ENCODE peak calls at places on chromosomes 6 and 20, in nine cellular contexts. One of them, this sample, is unnamed.

GRCh38 chr6:53090576-53090975 is 25.4 kb downstream of the FBXO9 start:
- DNase-seq in activated T-helper 9 cell treated with anti-CD3 and anti-CD28 coated beads, Interleukin-2, amount 50 U/mL, for 16 hours: no peak
- DNase-seq in iris pigment epithelial cell: peak
- DNase-seq in HT1080: peak
- DNase-seq in left ventricle myocardium inferior: no peak
- DNase-seq in fibroblast of the aortic adventitia: peak
- DNase-seq in GOT3: peak
- DNase-seq in EL: peak
- DNase-seq in heart right ventricle: no peak
- DNase-seq in this sample: no peak

GRCh38 chr20:33322456-33322855 is 39.4 kb downstream of the BPIFB1 start:
- DNase-seq in activated T-helper 9 cell treated with anti-CD3 and anti-CD28 coated beads, Interleukin-2, amount 50 U/mL, for 16 hours: no peak
- DNase-seq in iris pigment epithelial cell: no peak
- DNase-seq in HT1080: no peak
- DNase-seq in left ventricle myocardium inferior: no peak
- DNase-seq in fibroblast of the aortic adventitia: no peak
- DNase-seq in GOT3: no peak
- DNase-seq in EL: no peak
- DNase-seq in heart right ventricle: no peak
- DNase-seq in this sample: no peak

GRCh38 chr6:110495949-110496348 is 19.5 kb upstream of the SLC22A16 start:
- DNase-seq in activated T-helper 9 cell treated with anti-CD3 and anti-CD28 coated beads, Interleukin-2, amount 50 U/mL, for 16 hours: no peak
- DNase-seq in iris pigment epithelial cell: no peak
- DNase-seq in HT1080: no peak
- DNase-seq in left ventricle myocardium inferior: no peak
- DNase-seq in fibroblast of the aortic adventitia: no peak
- DNase-seq in GOT3: no peak
- DNase-seq in EL: no peak
- DNase-seq in heart right ventricle: no peak
- DNase-seq in this sample: no peak

GRCh38 chr20:32792316-32792715 is 27.4 kb upstream of the MAPRE1 start:
- DNase-seq in activated T-helper 9 cell treated with anti-CD3 and anti-CD28 coated beads, Interleukin-2, amount 50 U/mL, for 16 hours: peak
- DNase-seq in iris pigment epithelial cell: peak
- DNase-seq in HT1080: peak
- DNase-seq in left ventricle myocardium inferior: no peak
- DNase-seq in fibroblast of the aortic adventitia: no peak
- DNase-seq in GOT3: no peak
- DNase-seq in EL: peak
- DNase-seq in heart right ventricle: no peak
- DNase-seq in this sample: peak

GRCh38 chr20:6142348-6142993 is 19.6 kb upstream of the FERMT1 start:
- DNase-seq in activated T-helper 9 cell treated with anti-CD3 and anti-CD28 coated beads, Interleukin-2, amount 50 U/mL, for 16 hours: peak
- DNase-seq in iris pigment epithelial cell: peak
- DNase-seq in HT1080: peak
- DNase-seq in left ventricle myocardium inferior: no peak
- DNase-seq in fibroblast of the aortic adventitia: peak
- DNase-seq in GOT3: no peak
- DNase-seq in EL: peak
- DNase-seq in heart right ventricle: peak
- DNase-seq in this sample: peak

GRCh38 chr6:88730602-88731001 is 232.8 kb downstream of the RNGTT start:
- DNase-seq in activated T-helper 9 cell treated with anti-CD3 and anti-CD28 coated beads, Interleukin-2, amount 50 U/mL, for 16 hours: no peak
- DNase-seq in iris pigment epithelial cell: peak
- DNase-seq in HT1080: peak
- DNase-seq in left ventricle myocardium inferior: no peak
- DNase-seq in fibroblast of the aortic adventitia: peak
- DNase-seq in GOT3: no peak
- DNase-seq in EL: peak
- DNase-seq in heart right ventricle: no peak
- DNase-seq in this sample: no peak

GRCh38 chr6:2990179-2990931 is 9.3 kb upstream of the NQO2 start:
- DNase-seq in activated T-helper 9 cell treated with anti-CD3 and anti-CD28 coated beads, Interleukin-2, amount 50 U/mL, for 16 hours: no peak
- DNase-seq in iris pigment epithelial cell: peak
- DNase-seq in HT1080: no peak
- DNase-seq in left ventricle myocardium inferior: no peak
- DNase-seq in fibroblast of the aortic adventitia: peak
- DNase-seq in GOT3: no peak
- DNase-seq in EL: peak
- DNase-seq in heart right ventricle: peak
- DNase-seq in this sample: no peak

GRCh38 chr20:34579191-34579661 is 20.7 kb downstream of the MAP1LC3A start:
- DNase-seq in activated T-helper 9 cell treated with anti-CD3 and anti-CD28 coated beads, Interleukin-2, amount 50 U/mL, for 16 hours: no peak
- DNase-seq in iris pigment epithelial cell: peak
- DNase-seq in HT1080: peak
- DNase-seq in left ventricle myocardium inferior: peak
- DNase-seq in fibroblast of the aortic adventitia: peak
- DNase-seq in GOT3: no peak
- DNase-seq in EL: peak
- DNase-seq in heart right ventricle: peak
- DNase-seq in this sample: no peak

GRCh38 chr20:20255104-20255503 is 112.8 kb upstream of the INSM1 start:
- DNase-seq in activated T-helper 9 cell treated with anti-CD3 and anti-CD28 coated beads, Interleukin-2, amount 50 U/mL, for 16 hours: no peak
- DNase-seq in iris pigment epithelial cell: no peak
- DNase-seq in HT1080: no peak
- DNase-seq in left ventricle myocardium inferior: no peak
- DNase-seq in fibroblast of the aortic adventitia: no peak
- DNase-seq in GOT3: no peak
- DNase-seq in EL: no peak
- DNase-seq in heart right ventricle: no peak
- DNase-seq in this sample: no peak

GRCh38 chr6:16729183-16729696 is 32.0 kb downstream of the ATXN1 start:
- DNase-seq in activated T-helper 9 cell treated with anti-CD3 and anti-CD28 coated beads, Interleukin-2, amount 50 U/mL, for 16 hours: no peak
- DNase-seq in iris pigment epithelial cell: peak
- DNase-seq in HT1080: peak
- DNase-seq in left ventricle myocardium inferior: no peak
- DNase-seq in fibroblast of the aortic adventitia: peak
- DNase-seq in GOT3: no peak
- DNase-seq in EL: peak
- DNase-seq in heart right ventricle: no peak
- DNase-seq in this sample: no peak

GRCh38 chr20:31922588-31922987 is 29.3 kb downstream of the PDRG1 start:
- DNase-seq in activated T-helper 9 cell treated with anti-CD3 and anti-CD28 coated beads, Interleukin-2, amount 50 U/mL, for 16 hours: no peak
- DNase-seq in iris pigment epithelial cell: no peak
- DNase-seq in HT1080: no peak
- DNase-seq in left ventricle myocardium inferior: no peak
- DNase-seq in fibroblast of the aortic adventitia: no peak
- DNase-seq in GOT3: no peak
- DNase-seq in EL: no peak
- DNase-seq in heart right ventricle: no peak
- DNase-seq in this sample: no peak

GRCh38 chr6:39931607-39932006 is 2.7 kb downstream of the MOCS1 start:
- DNase-seq in activated T-helper 9 cell treated with anti-CD3 and anti-CD28 coated beads, Interleukin-2, amount 50 U/mL, for 16 hours: no peak
- DNase-seq in iris pigment epithelial cell: no peak
- DNase-seq in HT1080: no peak
- DNase-seq in left ventricle myocardium inferior: no peak
- DNase-seq in fibroblast of the aortic adventitia: no peak
- DNase-seq in GOT3: no peak
- DNase-seq in EL: no peak
- DNase-seq in heart right ventricle: no peak
- DNase-seq in this sample: no peak

GRCh38 chr20:64083380-64084208 is 604 bp downstream of the LKAAEAR1 start:
- DNase-seq in activated T-helper 9 cell treated with anti-CD3 and anti-CD28 coated beads, Interleukin-2, amount 50 U/mL, for 16 hours: peak
- DNase-seq in iris pigment epithelial cell: peak
- DNase-seq in HT1080: peak
- DNase-seq in left ventricle myocardium inferior: peak
- DNase-seq in fibroblast of the aortic adventitia: peak
- DNase-seq in GOT3: no peak
- DNase-seq in EL: peak
- DNase-seq in heart right ventricle: peak
- DNase-seq in this sample: no peak

GRCh38 chr6:21887301-21888185 is 294.0 kb downstream of the SOX4 start:
- DNase-seq in activated T-helper 9 cell treated with anti-CD3 and anti-CD28 coated beads, Interleukin-2, amount 50 U/mL, for 16 hours: no peak
- DNase-seq in iris pigment epithelial cell: peak
- DNase-seq in HT1080: no peak
- DNase-seq in left ventricle myocardium inferior: peak
- DNase-seq in fibroblast of the aortic adventitia: peak
- DNase-seq in GOT3: no peak
- DNase-seq in EL: no peak
- DNase-seq in heart right ventricle: peak
- DNase-seq in this sample: no peak

GRCh38 chr6:151181701-151182367 is 57.9 kb upstream of the AKAP12 start:
- DNase-seq in activated T-helper 9 cell treated with anti-CD3 and anti-CD28 coated beads, Interleukin-2, amount 50 U/mL, for 16 hours: no peak
- DNase-seq in iris pigment epithelial cell: peak
- DNase-seq in HT1080: no peak
- DNase-seq in left ventricle myocardium inferior: no peak
- DNase-seq in fibroblast of the aortic adventitia: no peak
- DNase-seq in GOT3: no peak
- DNase-seq in EL: no peak
- DNase-seq in heart right ventricle: no peak
- DNase-seq in this sample: no peak

GRCh38 chr6:136607204-136607931 is 57.1 kb upstream of the MAP7 start:
- DNase-seq in activated T-helper 9 cell treated with anti-CD3 and anti-CD28 coated beads, Interleukin-2, amount 50 U/mL, for 16 hours: no peak
- DNase-seq in iris pigment epithelial cell: peak
- DNase-seq in HT1080: peak
- DNase-seq in left ventricle myocardium inferior: no peak
- DNase-seq in fibroblast of the aortic adventitia: peak
- DNase-seq in GOT3: no peak
- DNase-seq in EL: peak
- DNase-seq in heart right ventricle: no peak
- DNase-seq in this sample: no peak

GRCh38 chr20:62360854-62361798 is 6.0 kb downstream of the LAMA5 start:
- DNase-seq in activated T-helper 9 cell treated with anti-CD3 and anti-CD28 coated beads, Interleukin-2, amount 50 U/mL, for 16 hours: no peak
- DNase-seq in iris pigment epithelial cell: no peak
- DNase-seq in HT1080: no peak
- DNase-seq in left ventricle myocardium inferior: peak
- DNase-seq in fibroblast of the aortic adventitia: no peak
- DNase-seq in GOT3: no peak
- DNase-seq in EL: no peak
- DNase-seq in heart right ventricle: peak
- DNase-seq in this sample: no peak

GRCh38 chr20:59643616-59644061 is 39.3 kb downstream of the PHACTR3 start:
- DNase-seq in activated T-helper 9 cell treated with anti-CD3 and anti-CD28 coated beads, Interleukin-2, amount 50 U/mL, for 16 hours: no peak
- DNase-seq in iris pigment epithelial cell: no peak
- DNase-seq in HT1080: no peak
- DNase-seq in left ventricle myocardium inferior: no peak
- DNase-seq in fibroblast of the aortic adventitia: no peak
- DNase-seq in GOT3: no peak
- DNase-seq in EL: no peak
- DNase-seq in heart right ventricle: no peak
- DNase-seq in this sample: no peak

GRCh38 chr20:57013741-57014140 is 252.7 kb downstream of the BMP7 start:
- DNase-seq in activated T-helper 9 cell treated with anti-CD3 and anti-CD28 coated beads, Interleukin-2, amount 50 U/mL, for 16 hours: no peak
- DNase-seq in iris pigment epithelial cell: no peak
- DNase-seq in HT1080: no peak
- DNase-seq in left ventricle myocardium inferior: no peak
- DNase-seq in fibroblast of the aortic adventitia: no peak
- DNase-seq in GOT3: no peak
- DNase-seq in EL: no peak
- DNase-seq in heart right ventricle: no peak
- DNase-seq in this sample: no peak

GRCh38 chr6:156988276-156989158 is 211.3 kb downstream of the ARID1B start:
- DNase-seq in activated T-helper 9 cell treated with anti-CD3 and anti-CD28 coated beads, Interleukin-2, amount 50 U/mL, for 16 hours: no peak
- DNase-seq in iris pigment epithelial cell: peak
- DNase-seq in HT1080: peak
- DNase-seq in left ventricle myocardium inferior: no peak
- DNase-seq in fibroblast of the aortic adventitia: no peak
- DNase-seq in GOT3: no peak
- DNase-seq in EL: no peak
- DNase-seq in heart right ventricle: no peak
- DNase-seq in this sample: peak

GRCh38 chr6:33787336-33787953 is 1.5 kb downstream of the LEMD2 start:
- DNase-seq in activated T-helper 9 cell treated with anti-CD3 and anti-CD28 coated beads, Interleukin-2, amount 50 U/mL, for 16 hours: no peak
- DNase-seq in iris pigment epithelial cell: peak
- DNase-seq in HT1080: peak
- DNase-seq in left ventricle myocardium inferior: no peak
- DNase-seq in fibroblast of the aortic adventitia: peak
- DNase-seq in GOT3: no peak
- DNase-seq in EL: peak
- DNase-seq in heart right ventricle: no peak
- DNase-seq in this sample: no peak

GRCh38 chr20:44187054-44187762 is at the start of gene JPH2:
- DNase-seq in activated T-helper 9 cell treated with anti-CD3 and anti-CD28 coated beads, Interleukin-2, amount 50 U/mL, for 16 hours: no peak
- DNase-seq in iris pigment epithelial cell: peak
- DNase-seq in HT1080: peak
- DNase-seq in left ventricle myocardium inferior: peak
- DNase-seq in fibroblast of the aortic adventitia: peak
- DNase-seq in GOT3: peak
- DNase-seq in EL: peak
- DNase-seq in heart right ventricle: peak
- DNase-seq in this sample: no peak

GRCh38 chr6:13404115-13404891 is 76.0 kb upstream of the TBC1D7 start:
- DNase-seq in activated T-helper 9 cell treated with anti-CD3 and anti-CD28 coated beads, Interleukin-2, amount 50 U/mL, for 16 hours: no peak
- DNase-seq in iris pigment epithelial cell: peak
- DNase-seq in HT1080: peak
- DNase-seq in left ventricle myocardium inferior: no peak
- DNase-seq in fibroblast of the aortic adventitia: peak
- DNase-seq in GOT3: no peak
- DNase-seq in EL: peak
- DNase-seq in heart right ventricle: peak
- DNase-seq in this sample: no peak

GRCh38 chr6:1022719-1023118 is 289.2 kb upstream of the FOXQ1 start:
- DNase-seq in activated T-helper 9 cell treated with anti-CD3 and anti-CD28 coated beads, Interleukin-2, amount 50 U/mL, for 16 hours: no peak
- DNase-seq in iris pigment epithelial cell: no peak
- DNase-seq in HT1080: no peak
- DNase-seq in left ventricle myocardium inferior: no peak
- DNase-seq in fibroblast of the aortic adventitia: no peak
- DNase-seq in GOT3: no peak
- DNase-seq in EL: no peak
- DNase-seq in heart right ventricle: no peak
- DNase-seq in this sample: no peak

GRCh38 chr6:47749726-47750125 is 32.1 kb upstream of the OPN5 start:
- DNase-seq in activated T-helper 9 cell treated with anti-CD3 and anti-CD28 coated beads, Interleukin-2, amount 50 U/mL, for 16 hours: no peak
- DNase-seq in iris pigment epithelial cell: no peak
- DNase-seq in HT1080: no peak
- DNase-seq in left ventricle myocardium inferior: no peak
- DNase-seq in fibroblast of the aortic adventitia: no peak
- DNase-seq in GOT3: no peak
- DNase-seq in EL: no peak
- DNase-seq in heart right ventricle: no peak
- DNase-seq in this sample: no peak

GRCh38 chr6:137024172-137024990 is 20.4 kb downstream of the IL20RA start:
- DNase-seq in activated T-helper 9 cell treated with anti-CD3 and anti-CD28 coated beads, Interleukin-2, amount 50 U/mL, for 16 hours: no peak
- DNase-seq in iris pigment epithelial cell: no peak
- DNase-seq in HT1080: peak
- DNase-seq in left ventricle myocardium inferior: no peak
- DNase-seq in fibroblast of the aortic adventitia: no peak
- DNase-seq in GOT3: no peak
- DNase-seq in EL: no peak
- DNase-seq in heart right ventricle: no peak
- DNase-seq in this sample: no peak

GRCh38 chr6:26250806-26251075 is 114.3 kb upstream of the BTN3A2 start:
- DNase-seq in activated T-helper 9 cell treated with anti-CD3 and anti-CD28 coated beads, Interleukin-2, amount 50 U/mL, for 16 hours: no peak
- DNase-seq in iris pigment epithelial cell: peak
- DNase-seq in HT1080: no peak
- DNase-seq in left ventricle myocardium inferior: no peak
- DNase-seq in fibroblast of the aortic adventitia: peak
- DNase-seq in GOT3: no peak
- DNase-seq in EL: no peak
- DNase-seq in heart right ventricle: peak
- DNase-seq in this sample: no peak

GRCh38 chr6:9292975-9293374 is 857.6 kb upstream of the SLC35B3 start:
- DNase-seq in activated T-helper 9 cell treated with anti-CD3 and anti-CD28 coated beads, Interleukin-2, amount 50 U/mL, for 16 hours: no peak
- DNase-seq in iris pigment epithelial cell: peak
- DNase-seq in HT1080: peak
- DNase-seq in left ventricle myocardium inferior: no peak
- DNase-seq in fibroblast of the aortic adventitia: peak
- DNase-seq in GOT3: no peak
- DNase-seq in EL: no peak
- DNase-seq in heart right ventricle: no peak
- DNase-seq in this sample: no peak

GRCh38 chr6:13181398-13181797 is 146.9 kb downstream of the TBC1D7 start:
- DNase-seq in activated T-helper 9 cell treated with anti-CD3 and anti-CD28 coated beads, Interleukin-2, amount 50 U/mL, for 16 hours: no peak
- DNase-seq in iris pigment epithelial cell: no peak
- DNase-seq in HT1080: no peak
- DNase-seq in left ventricle myocardium inferior: no peak
- DNase-seq in fibroblast of the aortic adventitia: no peak
- DNase-seq in GOT3: no peak
- DNase-seq in EL: no peak
- DNase-seq in heart right ventricle: no peak
- DNase-seq in this sample: no peak

GRCh38 chr6:154179443-154179842 is 140.4 kb downstream of the OPRM1 start:
- DNase-seq in activated T-helper 9 cell treated with anti-CD3 and anti-CD28 coated beads, Interleukin-2, amount 50 U/mL, for 16 hours: no peak
- DNase-seq in iris pigment epithelial cell: no peak
- DNase-seq in HT1080: no peak
- DNase-seq in left ventricle myocardium inferior: no peak
- DNase-seq in fibroblast of the aortic adventitia: no peak
- DNase-seq in GOT3: no peak
- DNase-seq in EL: no peak
- DNase-seq in heart right ventricle: no peak
- DNase-seq in this sample: no peak

GRCh38 chr20:59019217-59019616 is at the start of gene TUBB1:
- DNase-seq in activated T-helper 9 cell treated with anti-CD3 and anti-CD28 coated beads, Interleukin-2, amount 50 U/mL, for 16 hours: no peak
- DNase-seq in iris pigment epithelial cell: no peak
- DNase-seq in HT1080: no peak
- DNase-seq in left ventricle myocardium inferior: no peak
- DNase-seq in fibroblast of the aortic adventitia: no peak
- DNase-seq in GOT3: no peak
- DNase-seq in EL: no peak
- DNase-seq in heart right ventricle: no peak
- DNase-seq in this sample: no peak

This sample was measured in GM12864.